ENCODE peak calls at places on chromosomes 5 and 9, in ten cellular contexts. D, S, V, C, T, B, K, O, G and X are unnamed samples.
A peak's percentile ranks its signal among the peaks of the same experiment; 100 is the strongest.

GRCh38 chr5:34673463-34674125 is 17.5 kb downstream of the RAI14 start:
- DNase-seq in D (no peak), K (no peak), S (no peak), G (no peak), B (no peak), V (no peak), C (no peak), O (no peak), T (no peak), X (no peak)

GRCh38 chr9:117546894-117547293 is 132.0 kb upstream of the ASTN2 start:
- DNase-seq in K (no peak), C (no peak), B (no peak), D (peak; percentile 39), T (no peak), V (peak; percentile 5), O (no peak), S (no peak), G (no peak), X (no peak)

GRCh38 chr9:136683173-136683745 is 4.0 kb downstream of the AGPAT2 start:
- DNase-seq in B (no peak), O (no peak), C (no peak), T (no peak), V (no peak), S (no peak), K (no peak), G (no peak), D (no peak), X (no peak)

GRCh38 chr5:43601454-43602260 is 1.3 kb upstream of the NNT start:
- DNase-seq in O (no peak), S (peak; percentile 14), B (no peak), C (no peak), K (no peak), G (no peak), D (peak; percentile 52), T (no peak), V (peak; percentile 37), X (no peak)

GRCh38 chr5:44546283-44546682 is 157.1 kb upstream of the FGF10 start:
- DNase-seq in K (no peak), C (no peak), B (no peak), V (peak; percentile 37), S (peak; percentile 51), G (no peak), O (no peak), T (no peak), D (peak; percentile 43), X (no peak)

GRCh38 chr9:99180199-99180598 is 41.5 kb downstream of the ALG2 start:
- DNase-seq in O (no peak), G (no peak), D (no peak), B (no peak), T (no peak), K (no peak), C (no peak), V (no peak), S (no peak), X (no peak)

GRCh38 chr5:1401681-1402096 is 43.6 kb downstream of the SLC6A3 start:
- DNase-seq in B (no peak), T (no peak), C (no peak), V (no peak), S (no peak), D (no peak), K (peak; percentile 59), O (no peak), G (no peak), X (no peak)

GRCh38 chr5:114319821-114320220 is 42.0 kb upstream of the KCNN2 start:
- DNase-seq in V (no peak), S (no peak), G (no peak), C (no peak), O (no peak), K (no peak), D (no peak), B (no peak), T (no peak), X (no peak)

GRCh38 chr5:96761618-96762017 is 46.1 kb downstream of the ERAP1 start:
- DNase-seq in D (no peak), V (no peak), K (no peak), G (no peak), T (no peak), O (no peak), S (no peak), C (no peak), B (no peak), X (no peak)

GRCh38 chr9:127139071-127139731 is 16.8 kb upstream of the ANGPTL2 start:
- DNase-seq in O (no peak), G (no peak), T (no peak), B (peak; percentile 63), K (no peak), V (no peak), S (no peak), D (no peak), C (no peak), X (no peak)

GRCh38 chr5:103617090-103617489 is 54.5 kb upstream of the NUDT12 start:
- DNase-seq in B (no peak), G (no peak), V (no peak), S (no peak), C (no peak), D (no peak), K (no peak), O (no peak), T (no peak), X (no peak)

GRCh38 chr5:54944364-54944763 is 41.0 kb downstream of the ESM1 start:
- DNase-seq in T (no peak), C (peak; percentile 2), V (peak; percentile 51), G (no peak), O (no peak), S (peak; percentile 66), B (no peak), K (no peak), D (no peak), X (no peak)

GRCh38 chr9:88781500-88782391 is 209.5 kb upstream of the S1PR3 start:
- DNase-seq in C (no peak), D (peak; percentile 50), G (no peak), V (peak; percentile 63), S (no peak), T (no peak), O (no peak), K (no peak), B (no peak), X (no peak)

GRCh38 chr5:176427971-176428370 is 11.6 kb upstream of the CLTB start:
- DNase-seq in T (no peak), V (no peak), O (no peak), G (no peak), K (no peak), C (no peak), S (no peak), B (no peak), D (no peak), X (no peak)

GRCh38 chr9:126342621-126343031 is 16.0 kb downstream of the MVB12B start:
- DNase-seq in D (no peak), K (no peak), B (no peak), C (no peak), O (no peak), V (no peak), S (no peak), T (no peak), G (no peak), X (no peak)

GRCh38 chr9:74824654-74825053 is 63.1 kb downstream of the TRPM6 start:
- DNase-seq in K (no peak), B (no peak), O (no peak), T (no peak), V (peak; percentile 7), C (no peak), G (no peak), S (no peak), D (peak; percentile 15), X (no peak)